ENCODE peak calls at places on chromosomes 16 and 17, in four cellular contexts. One of them, this sample, is unnamed.

GRCh38 chr16:53041196-53041977 is 11.3 kb downstream of the CHD9NB start:
- DNase-seq in mesenchymal stem cell: peak
- DNase-seq in IMR-90: peak
- DNase-seq in H1: peak
- DNase-seq in this sample: peak

GRCh38 chr17:37317867-37318266 is 57.9 kb upstream of the C17orf78 start:
- DNase-seq in mesenchymal stem cell: no peak
- DNase-seq in IMR-90: no peak
- DNase-seq in H1: no peak
- DNase-seq in this sample: no peak

GRCh38 chr17:50311112-50311460 is 34.8 kb upstream of the XYLT2 start:
- DNase-seq in H1: no peak
- DNase-seq in IMR-90: no peak
- DNase-seq in mesenchymal stem cell: no peak
- DNase-seq in this sample: no peak

GRCh38 chr17:27389542-27390140 is 66.6 kb upstream of the KSR1 start:
- DNase-seq in mesenchymal stem cell: no peak
- DNase-seq in IMR-90: no peak
- DNase-seq in H1: no peak
- DNase-seq in this sample: no peak

GRCh38 chr16:76941091-76941490 is 249.9 kb upstream of the MON1B start:
- DNase-seq in H1: no peak
- DNase-seq in IMR-90: peak
- DNase-seq in mesenchymal stem cell: no peak
- DNase-seq in this sample: no peak

GRCh38 chr16:49560018-49560830 is 186.6 kb downstream of the C16orf78 start:
- DNase-seq in mesenchymal stem cell: no peak
- DNase-seq in H1: no peak
- DNase-seq in IMR-90: no peak
- DNase-seq in this sample: no peak

GRCh38 chr17:19327039-19327776 is 35.3 kb downstream of the B9D1 start:
- DNase-seq in H1: no peak
- DNase-seq in IMR-90: peak
- DNase-seq in mesenchymal stem cell: peak
- DNase-seq in this sample: no peak

GRCh38 chr16:89383095-89384003 is 107.0 kb downstream of the ANKRD11 start:
- DNase-seq in mesenchymal stem cell: peak
- DNase-seq in IMR-90: peak
- DNase-seq in H1: no peak
- DNase-seq in this sample: peak

GRCh38 chr17:66987059-66987616 is 22.6 kb downstream of the CACNG4 start:
- DNase-seq in IMR-90: no peak
- DNase-seq in mesenchymal stem cell: no peak
- DNase-seq in H1: no peak
- DNase-seq in this sample: no peak

GRCh38 chr16:4052801-4053662 is 63.2 kb downstream of the ADCY9 start:
- DNase-seq in mesenchymal stem cell: peak
- DNase-seq in H1: no peak
- DNase-seq in IMR-90: peak
- DNase-seq in this sample: no peak

GRCh38 chr17:8609910-8610309 is 20.6 kb downstream of the MYH10 start:
- DNase-seq in IMR-90: no peak
- DNase-seq in mesenchymal stem cell: no peak
- DNase-seq in H1: no peak
- DNase-seq in this sample: no peak

GRCh38 chr17:66649818-66650489 is 185.0 kb upstream of the CACNG5 start:
- DNase-seq in IMR-90: no peak
- DNase-seq in H1: no peak
- DNase-seq in mesenchymal stem cell: no peak
- DNase-seq in this sample: no peak

GRCh38 chr16:83995756-83996155 is 27.7 kb downstream of the NECAB2 start:
- DNase-seq in H1: peak
- DNase-seq in IMR-90: peak
- DNase-seq in mesenchymal stem cell: no peak
- DNase-seq in this sample: peak

GRCh38 chr17:21034350-21035235 is 8.2 kb downstream of the USP22 start:
- DNase-seq in H1: no peak
- DNase-seq in IMR-90: peak
- DNase-seq in mesenchymal stem cell: peak
- DNase-seq in this sample: no peak

GRCh38 chr17:45720386-45720785 is 63.7 kb upstream of the CRHR1 start:
- DNase-seq in IMR-90: no peak
- DNase-seq in H1: no peak
- DNase-seq in mesenchymal stem cell: no peak
- DNase-seq in this sample: no peak

GRCh38 chr16:30104492-30104891 is 8.5 kb upstream of the YPEL3 start:
- DNase-seq in IMR-90: no peak
- DNase-seq in mesenchymal stem cell: no peak
- DNase-seq in H1: no peak
- DNase-seq in this sample: peak

GRCh38 chr16:71214771-71215381 is 15.6 kb downstream of the HYDIN start:
- DNase-seq in IMR-90: no peak
- DNase-seq in mesenchymal stem cell: no peak
- DNase-seq in H1: no peak
- DNase-seq in this sample: no peak

GRCh38 chr17:6936370-6937028 is 59.4 kb upstream of the ALOX12 start:
- DNase-seq in mesenchymal stem cell: no peak
- DNase-seq in IMR-90: peak
- DNase-seq in H1: no peak
- DNase-seq in this sample: no peak

GRCh38 chr16:2095918-2096582 is 39.6 kb downstream of the PKD1 start:
- DNase-seq in H1: no peak
- DNase-seq in IMR-90: no peak
- DNase-seq in mesenchymal stem cell: no peak
- DNase-seq in this sample: no peak

GRCh38 chr16:88508868-88509748 is 56.0 kb downstream of the ZFPM1 start:
- DNase-seq in H1: no peak
- DNase-seq in mesenchymal stem cell: no peak
- DNase-seq in IMR-90: no peak
- DNase-seq in this sample: no peak

GRCh38 chr17:65592131-65592965 is 30.9 kb upstream of the AXIN2 start:
- DNase-seq in mesenchymal stem cell: no peak
- DNase-seq in IMR-90: no peak
- DNase-seq in H1: no peak
- DNase-seq in this sample: peak

GRCh38 chr17:156946-157345 is 19.6 kb downstream of the SCGB1C2 start:
- DNase-seq in IMR-90: no peak
- DNase-seq in mesenchymal stem cell: no peak
- DNase-seq in H1: no peak
- DNase-seq in this sample: no peak

GRCh38 chr16:50314665-50315064 is 48.3 kb downstream of the ADCY7 start:
- DNase-seq in H1: no peak
- DNase-seq in mesenchymal stem cell: no peak
- DNase-seq in IMR-90: no peak
- DNase-seq in this sample: no peak

GRCh38 chr17:82055965-82056728 is 4.4 kb downstream of the GPS1 start:
- DNase-seq in mesenchymal stem cell: no peak
- DNase-seq in H1: no peak
- DNase-seq in IMR-90: no peak
- DNase-seq in this sample: no peak

GRCh38 chr16:89052191-89052787 is 41.4 kb upstream of the ACSF3 start:
- DNase-seq in IMR-90: no peak
- DNase-seq in mesenchymal stem cell: no peak
- DNase-seq in H1: no peak
- DNase-seq in this sample: no peak

GRCh38 chr17:64491034-64491860 is 5.6 kb downstream of the POLG2 start:
- DNase-seq in mesenchymal stem cell: peak
- DNase-seq in IMR-90: peak
- DNase-seq in H1: no peak
- DNase-seq in this sample: no peak

GRCh38 chr17:64024781-64025731 is 4.6 kb upstream of the ICAM2 start:
- DNase-seq in IMR-90: peak
- DNase-seq in H1: no peak
- DNase-seq in mesenchymal stem cell: no peak
- DNase-seq in this sample: no peak

GRCh38 chr16:89020925-89021595 is 44.1 kb upstream of the CBFA2T3 start:
- DNase-seq in IMR-90: no peak
- DNase-seq in H1: no peak
- DNase-seq in mesenchymal stem cell: no peak
- DNase-seq in this sample: no peak

GRCh38 chr17:80264048-80264792 is 3.6 kb downstream of the RNF213 start:
- DNase-seq in H1: no peak
- DNase-seq in mesenchymal stem cell: no peak
- DNase-seq in IMR-90: no peak
- DNase-seq in this sample: no peak

GRCh38 chr17:49583889-49584288 is 8.2 kb downstream of the NXPH3 start:
- DNase-seq in H1: no peak
- DNase-seq in IMR-90: no peak
- DNase-seq in mesenchymal stem cell: no peak
- DNase-seq in this sample: no peak

GRCh38 chr16:88922114-88922825 is 54.7 kb downstream of the CBFA2T3 start:
- DNase-seq in H1: peak
- DNase-seq in IMR-90: peak
- DNase-seq in mesenchymal stem cell: no peak
- DNase-seq in this sample: peak

GRCh38 chr16:69311533-69312388 is 611 bp downstream of the VPS4A start:
- DNase-seq in IMR-90: no peak
- DNase-seq in H1: peak
- DNase-seq in mesenchymal stem cell: peak
- DNase-seq in this sample: peak

GRCh38 chr16:27258241-27258734 is 10.3 kb downstream of the NSMCE1 start:
- DNase-seq in mesenchymal stem cell: peak
- DNase-seq in H1: no peak
- DNase-seq in IMR-90: peak
- DNase-seq in this sample: no peak

GRCh38 chr17:45782889-45783592 is 1.1 kb upstream of the CRHR1 start:
- DNase-seq in IMR-90: no peak
- DNase-seq in mesenchymal stem cell: peak
- DNase-seq in H1: peak
- DNase-seq in this sample: peak

GRCh38 chr17:491086-492014 is 138.7 kb upstream of the RPH3AL start:
- DNase-seq in H1: peak
- DNase-seq in mesenchymal stem cell: peak
- DNase-seq in IMR-90: peak
- DNase-seq in this sample: peak

GRCh38 chr16:69309316-69309715 is 1.8 kb upstream of the VPS4A start:
- DNase-seq in H1: no peak
- DNase-seq in IMR-90: no peak
- DNase-seq in mesenchymal stem cell: no peak
- DNase-seq in this sample: no peak

GRCh38 chr16:23423496-23424049 is 29.4 kb downstream of the COG7 start:
- DNase-seq in mesenchymal stem cell: peak
- DNase-seq in H1: no peak
- DNase-seq in IMR-90: peak
- DNase-seq in this sample: no peak

DNA sequence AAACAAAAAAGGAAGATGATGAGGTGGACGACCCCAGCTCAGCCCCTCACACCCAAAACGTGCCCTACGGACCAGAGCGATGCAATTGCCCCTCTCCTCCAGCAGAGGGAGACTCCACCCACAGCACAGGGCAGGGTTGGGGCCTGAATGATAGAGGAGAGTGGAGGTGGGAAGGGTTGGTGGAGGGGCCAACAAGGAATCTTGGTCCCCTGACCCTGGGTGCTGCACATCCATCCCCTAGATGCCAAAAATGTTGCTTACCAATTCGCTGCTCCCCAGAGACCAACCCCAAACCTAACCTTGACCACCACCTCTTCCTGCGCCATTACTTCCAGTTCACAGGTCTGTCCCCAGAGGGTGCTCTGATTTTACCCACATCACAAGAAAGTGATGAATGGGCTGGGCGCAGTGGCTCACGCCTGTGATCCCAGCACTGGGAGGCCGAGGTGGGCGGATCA is 12.9 kb downstream of the P2RX5 start:
- DNase-seq in IMR-90: no peak
- DNase-seq in mesenchymal stem cell: peak
- DNase-seq in H1: peak
- DNase-seq in this sample: peak
- H3K18ac ChIP-seq in IMR-90: no peak
- H3K18ac ChIP-seq in mesenchymal stem cell: no peak
- H3K18ac ChIP-seq in H1: no peak
- H3K18ac ChIP-seq in this sample: no peak

DNA sequence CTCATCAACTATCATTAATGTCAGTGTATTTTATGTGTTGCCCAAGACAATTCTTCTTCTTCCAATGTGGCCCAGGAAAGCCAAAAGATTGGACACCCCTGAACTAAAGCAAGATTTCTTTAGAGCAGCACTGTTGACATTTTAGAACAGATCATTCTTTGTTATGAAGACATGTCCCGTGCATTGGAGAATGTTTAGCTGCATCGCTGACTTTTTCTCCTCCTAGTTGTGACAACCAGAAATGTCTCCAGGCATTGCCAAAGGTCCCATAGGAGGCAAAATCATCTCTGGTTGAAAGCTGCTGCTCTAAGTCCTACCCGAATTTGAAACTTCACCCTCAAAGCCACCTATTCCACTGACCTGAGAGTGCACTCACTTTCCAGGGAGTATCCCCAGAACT is 62.7 kb upstream of the IRX6 start:
- DNase-seq in IMR-90: no peak
- DNase-seq in H1: no peak
- DNase-seq in mesenchymal stem cell: no peak
- DNase-seq in this sample: no peak
- H3K18ac ChIP-seq in IMR-90: no peak
- H3K18ac ChIP-seq in H1: no peak
- H3K18ac ChIP-seq in mesenchymal stem cell: no peak
- H3K18ac ChIP-seq in this sample: no peak

DNA sequence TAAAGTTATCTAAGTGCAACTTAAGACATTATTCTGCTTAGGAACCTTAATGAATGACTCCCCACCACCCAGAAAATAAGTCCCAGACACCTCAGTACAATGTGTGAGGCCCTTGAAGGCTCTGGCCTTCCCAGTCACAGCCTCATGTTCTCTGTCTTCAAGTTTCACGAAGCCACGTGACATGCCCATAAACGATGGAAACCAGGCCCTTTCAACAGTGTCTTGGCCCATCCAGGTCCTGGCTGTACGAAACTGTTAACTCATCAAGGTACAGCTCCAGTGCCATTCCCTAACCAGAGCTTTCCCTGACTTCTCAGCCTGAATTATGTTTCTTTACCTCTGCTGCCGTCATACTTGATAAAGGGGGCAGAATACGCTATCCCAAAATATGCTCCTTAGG is 69.0 kb downstream of the ARHGAP17 start:
- DNase-seq in H1: no peak
- DNase-seq in mesenchymal stem cell: no peak
- DNase-seq in IMR-90: no peak
- DNase-seq in this sample: no peak
- H3K18ac ChIP-seq in H1: no peak
- H3K18ac ChIP-seq in mesenchymal stem cell: peak
- H3K18ac ChIP-seq in IMR-90: no peak
- H3K18ac ChIP-seq in this sample: no peak

GRCh38 chr17:57956311-57957119 is 1.3 kb upstream of the CUEDC1 start:
- DNase-seq in IMR-90: no peak
- DNase-seq in mesenchymal stem cell: no peak
- DNase-seq in H1: peak
- DNase-seq in this sample: peak
- H3K18ac ChIP-seq in IMR-90: no peak
- H3K18ac ChIP-seq in mesenchymal stem cell: no peak
- H3K18ac ChIP-seq in H1: peak
- H3K18ac ChIP-seq in this sample: no peak